ENCODE peak calls at places on chromosomes 1 and 21, in nine cellular contexts. U is KG1; C is GM23248; A is AG04450; L is aorta; I is brain pericyte; Z is stimulated activated CD4-positive, alpha-beta T cell treated with anti-CD3 and anti-CD28 coated beads, TNF-alpha, amount 100 ng/mL, for 1 hour; Q is MG63; Y is effector CD4-positive, alpha-beta T cell. D is an unnamed sample.

GRCh38 chr1:26546375-26546774 is 16.8 kb downstream of the RPS6KA1 start:
- DNase-seq in U (no peak), C (no peak), A (no peak), L (no peak), I (no peak), Z (no peak), Q (peak), Y (no peak), D (no peak)

GRCh38 chr1:43757343-43758053 is 50.2 kb downstream of the ST3GAL3 start:
- DNase-seq in U (no peak), C (no peak), A (no peak), L (no peak), I (no peak), Z (no peak), Q (no peak), Y (no peak), D (no peak)

GRCh38 chr21:37338671-37339526 is 27.7 kb upstream of the DYRK1A start:
- DNase-seq in U (no peak), C (peak), A (peak), L (peak), I (no peak), Z (no peak), Q (peak), Y (no peak), D (peak)

GRCh38 chr1:175129997-175130648 is 62.5 kb downstream of the KIAA0040 start:
- DNase-seq in U (no peak), C (no peak), A (no peak), L (no peak), I (no peak), Z (no peak), Q (no peak), Y (no peak), D (peak)

GRCh38 chr1:41664861-41665640 is 180.6 kb upstream of the EDN2 start:
- DNase-seq in U (no peak), C (peak), A (no peak), L (no peak), I (no peak), Z (no peak), Q (peak), Y (no peak), D (no peak)

GRCh38 chr1:230761443-230762167 is 14.4 kb downstream of the CAPN9 start:
- DNase-seq in U (no peak), C (no peak), A (no peak), L (no peak), I (no peak), Z (no peak), Q (no peak), Y (no peak), D (no peak)

GRCh38 chr1:94931254-94931841 is 4.4 kb upstream of the CNN3 start:
- DNase-seq in U (no peak), C (no peak), A (no peak), L (no peak), I (no peak), Z (no peak), Q (no peak), Y (no peak), D (no peak)

GRCh38 chr1:93681095-93681548 is 515 bp downstream of the BCAR3 start:
- DNase-seq in U (no peak), C (no peak), A (no peak), L (peak), I (no peak), Z (no peak), Q (no peak), Y (no peak), D (no peak)

GRCh38 chr1:33219886-33220661 is 36.2 kb upstream of the ZNF362 start:
- DNase-seq in U (no peak), C (peak), A (no peak), L (no peak), I (no peak), Z (no peak), Q (no peak), Y (no peak), D (no peak)

GRCh38 chr21:26032263-26032662 is 138.3 kb downstream of the APP start:
- DNase-seq in U (no peak), C (no peak), A (no peak), L (no peak), I (no peak), Z (no peak), Q (no peak), Y (no peak), D (no peak)

GRCh38 chr1:57796609-57797008 is 372.7 kb upstream of the DAB1 start:
- DNase-seq in U (no peak), C (peak), A (no peak), L (no peak), I (no peak), Z (no peak), Q (peak), Y (no peak), D (no peak)

GRCh38 chr1:90198616-90199015 is 203.7 kb downstream of the ZNF326 start:
- DNase-seq in U (no peak), C (no peak), A (no peak), L (no peak), I (no peak), Z (no peak), Q (no peak), Y (no peak), D (no peak)

GRCh38 chr1:29708818-29709710 is 472.7 kb downstream of the PTPRU start:
- DNase-seq in U (no peak), C (peak), A (peak), L (no peak), I (peak), Z (no peak), Q (peak), Y (no peak), D (peak)

GRCh38 chr1:204408074-204408507 is 3.5 kb downstream of the PPP1R15B start:
- DNase-seq in U (no peak), C (peak), A (no peak), L (peak), I (no peak), Z (no peak), Q (peak), Y (no peak), D (peak)

GRCh38 chr1:2606806-2607680 is 20.5 kb downstream of the PRXL2B start:
- DNase-seq in U (no peak), C (no peak), A (no peak), L (no peak), I (no peak), Z (no peak), Q (no peak), Y (no peak), D (no peak)

GRCh38 chr1:38289034-38289433 is 242.4 kb upstream of the POU3F1 start:
- DNase-seq in U (no peak), C (no peak), A (no peak), L (no peak), I (no peak), Z (no peak), Q (no peak), Y (no peak), D (no peak)

GRCh38 chr1:204327359-204327758 is 32.4 kb downstream of the PLEKHA6 start:
- DNase-seq in U (no peak), C (no peak), A (no peak), L (no peak), I (no peak), Z (no peak), Q (no peak), Y (no peak), D (no peak)

GRCh38 chr1:171644805-171645483 is 7.5 kb downstream of the MYOC start:
- DNase-seq in U (peak), C (peak), A (peak), L (peak), I (peak), Z (peak), Q (peak), Y (peak), D (peak)

GRCh38 chr1:54246097-54246721 is 46.2 kb downstream of the MRPL37 start:
- DNase-seq in U (no peak), C (no peak), A (no peak), L (no peak), I (no peak), Z (no peak), Q (no peak), Y (no peak), D (no peak)

D was measured in SK-N-MC.